ENCODE peak calls at places on chromosomes 7 and 10, in eight cellular contexts. I is endothelial cell, B is mucosa of gallbladder, A is body of pancreas, L is T1000, T is cardiac muscle cell, Z is small intestine, O is iPS-NIHi11. J is an unnamed sample.
A peak's percentile ranks its signal among the peaks of the same experiment; 100 is the strongest.

GRCh38 chr7:83648464-83649241 is at the start of gene SEMA3E:
- DNase-seq in T (peak; percentile 40), L (no peak), A (peak; percentile 13), O (peak; percentile 38), B (peak; percentile 73), Z (peak; percentile 1), I (peak; percentile 22), J (peak; percentile 71)

GRCh38 chr10:105138287-105138854 is 497.3 kb downstream of the SORCS3 start:
- DNase-seq in A (no peak), I (no peak), B (no peak), T (no peak), Z (no peak), O (no peak), L (no peak), J (no peak)

GRCh38 chr10:51170518-51171245 is 96.4 kb downstream of the PRKG1 start:
- DNase-seq in A (no peak), O (no peak), I (no peak), B (no peak), L (no peak), Z (no peak), T (no peak), J (no peak)

GRCh38 chr10:130746311-130746710 is 565.2 kb downstream of the TCERG1L start:
- DNase-seq in B (no peak), O (no peak), Z (no peak), T (no peak), A (no peak), L (no peak), I (no peak), J (no peak)

GRCh38 chr10:623039-623438 is 66.4 kb downstream of the DIP2C start:
- DNase-seq in I (no peak), A (no peak), B (no peak), Z (no peak), L (no peak), O (no peak), T (no peak), J (no peak)

GRCh38 chr10:22253578-22253882 is 35.7 kb upstream of the EBLN1 start:
- DNase-seq in Z (peak; percentile 24), O (peak; percentile 18), L (no peak), I (peak; percentile 29), T (no peak), B (no peak), A (peak; percentile 16), J (no peak)

GRCh38 chr7:101239191-101239950 is 1.8 kb upstream of the CLDN15 start:
- DNase-seq in L (no peak), O (no peak), Z (peak; percentile 61), B (no peak), I (no peak), A (no peak), T (no peak), J (no peak)

GRCh38 chr7:151626422-151627115 is 106.9 kb upstream of the RHEB start:
- DNase-seq in O (peak; percentile 62), I (peak; percentile 39), Z (peak; percentile 83), L (no peak), B (peak; percentile 52), T (peak; percentile 73), A (peak; percentile 76), J (peak; percentile 40)

GRCh38 chr10:63346015-63346441 is 119.7 kb downstream of the JMJD1C start:
- DNase-seq in Z (no peak), O (no peak), B (no peak), L (no peak), A (no peak), I (no peak), T (no peak), J (no peak)

GRCh38 chr7:142053988-142054387 is 57.5 kb upstream of the MGAM2 start:
- DNase-seq in L (no peak), A (no peak), T (no peak), Z (no peak), B (no peak), I (no peak), O (no peak), J (no peak)

GRCh38 chr10:132141526-132142395 is 45.0 kb upstream of the DPYSL4 start:
- DNase-seq in I (no peak), B (no peak), Z (no peak), T (no peak), O (no peak), L (no peak), A (no peak), J (no peak)

GRCh38 chr10:4195214-4195613 is 410.2 kb upstream of the KLF6 start:
- DNase-seq in T (no peak), L (peak; percentile 3), B (no peak), I (no peak), O (no peak), A (no peak), Z (no peak), J (peak; percentile 7)

GRCh38 chr7:47314728-47315601 is 266.9 kb downstream of the TNS3 start:
- DNase-seq in B (no peak), A (no peak), O (no peak), L (no peak), T (peak; percentile 51), I (no peak), Z (no peak), J (no peak)

GRCh38 chr7:42545049-42545724 is 308.2 kb upstream of the GLI3 start:
- DNase-seq in B (no peak), I (no peak), O (no peak), A (no peak), Z (no peak), T (no peak), L (no peak), J (no peak)

GRCh38 chr7:97733276-97734206 is 1.7 kb downstream of the TAC1 start:
- DNase-seq in B (no peak), T (peak; percentile 36), A (peak; percentile 7), I (peak; percentile 24), L (no peak), O (peak; percentile 47), Z (peak; percentile 6), J (no peak)

GRCh38 chr10:96676272-96677112 is 43.8 kb downstream of the PIK3AP1 start:
- DNase-seq in Z (no peak), T (no peak), B (no peak), L (no peak), I (no peak), A (peak; percentile 42), O (no peak), J (no peak)

GRCh38 chr10:36066850-36067249 is 424.8 kb upstream of the FZD8 start:
- DNase-seq in I (no peak), L (no peak), B (no peak), O (no peak), A (no peak), T (no peak), Z (no peak), J (no peak)

GRCh38 chr10:97708976-97709745 is 4.4 kb upstream of the MARVELD1 start:
- DNase-seq in O (peak; percentile 69), I (peak; percentile 61), L (peak; percentile 51), A (peak; percentile 76), T (peak; percentile 88), Z (peak; percentile 71), B (peak; percentile 84), J (peak; percentile 44)

GRCh38 chr10:17676919-17677318 is 33.0 kb downstream of the STAM start:
- DNase-seq in T (no peak), A (no peak), I (no peak), B (no peak), O (no peak), Z (no peak), L (no peak), J (no peak)

GRCh38 chr7:24192053-24192452 is 91.9 kb upstream of the NPY start:
- DNase-seq in O (no peak), T (no peak), A (no peak), L (peak; percentile 9), I (no peak), Z (peak; percentile 47), B (no peak), J (peak; percentile 81)

GRCh38 chr10:129774082-129774735 is 189.9 kb downstream of the EBF3 start:
- DNase-seq in A (no peak), I (no peak), B (no peak), Z (no peak), L (no peak), O (no peak), T (no peak), J (no peak)

GRCh38 chr10:86048973-86049372 is 317.6 kb downstream of the GRID1 start:
- DNase-seq in B (no peak), O (no peak), Z (no peak), A (no peak), T (peak; percentile 32), I (no peak), L (no peak), J (no peak)

GRCh38 chr10:21495686-21496284 is 29.7 kb downstream of the SKIDA1 start:
- DNase-seq in O (peak; percentile 97), Z (peak; percentile 69), L (peak; percentile 100), A (peak; percentile 87), B (peak; percentile 83), I (peak; percentile 98), T (peak; percentile 93), J (peak; percentile 62)

GRCh38 chr7:133365892-133366291 is 113.0 kb downstream of the EXOC4 start:
- DNase-seq in A (peak; percentile 39), Z (no peak), L (no peak), O (no peak), T (no peak), B (no peak), I (no peak), J (no peak)

GRCh38 chr7:79084423-79084822 is 369.0 kb downstream of the MAGI2 start:
- DNase-seq in A (no peak), T (no peak), L (no peak), Z (no peak), I (no peak), B (no peak), O (no peak), J (no peak)

GRCh38 chr7:93165447-93165846 is 17.3 kb upstream of the SAMD9L start:
- DNase-seq in A (no peak), Z (no peak), I (no peak), O (no peak), L (no peak), B (no peak), T (no peak), J (peak; percentile 49)

GRCh38 chr7:73802459-73802858 is 28.3 kb upstream of the CLDN4 start:
- DNase-seq in A (no peak), O (no peak), B (no peak), L (no peak), I (no peak), T (no peak), Z (peak; percentile 79), J (no peak)

GRCh38 chr10:132493756-132494290 is 43.8 kb upstream of the INPP5A start:
- DNase-seq in I (no peak), T (no peak), O (peak; percentile 3), Z (no peak), B (no peak), L (no peak), A (no peak), J (no peak)

GRCh38 chr7:148772297-148773089 is 73.8 kb downstream of the CUL1 start:
- DNase-seq in Z (no peak), I (no peak), B (no peak), L (peak; percentile 71), T (no peak), O (peak; percentile 28), A (no peak), J (peak; percentile 84)

GRCh38 chr7:48760528-48761265 is 163.7 kb upstream of the CDC14C start:
- DNase-seq in A (no peak), B (no peak), L (no peak), Z (no peak), T (no peak), I (no peak), O (no peak), J (no peak)

GRCh38 chr7:107167483-107168232 is 1.1 kb upstream of the HBP1 start:
- DNase-seq in I (no peak), B (no peak), A (peak; percentile 70), L (no peak), Z (peak; percentile 79), O (peak; percentile 42), T (peak; percentile 71), J (peak; percentile 87)

GRCh38 chr10:130509881-130510689 is 373.9 kb downstream of the GLRX3 start:
- DNase-seq in B (no peak), L (no peak), A (no peak), I (no peak), O (no peak), Z (no peak), T (no peak), J (no peak)

GRCh38 chr7:40493609-40494041 is 358.8 kb downstream of the SUGCT start:
- DNase-seq in I (no peak), T (no peak), B (no peak), A (no peak), O (no peak), L (no peak), Z (no peak), J (no peak)

GRCh38 chr10:30454744-30455498 is 20.9 kb downstream of the MAP3K8 start:
- DNase-seq in Z (no peak), I (no peak), O (no peak), T (no peak), A (no peak), B (no peak), L (no peak), J (no peak)

J was measured in H4.